ENCODE peak calls at places on chromosomes 13 and 19, in six cellular contexts. R is OCI-LY7; A is stimulated activated CD4-positive, alpha-beta T cell treated with anti-CD3 and anti-CD28 coated beads, TNF-alpha, amount 100 ng/mL, for 48 hours; B is NCI-H524; Q is Kasumi-1; T is posterior vena cava. H is an unnamed sample.

GRCh38 chr19:58555369-58555885 is 522 bp upstream of the CHMP2A start:
- DNase-seq in R (no peak), T (peak; percentile 76), B (no peak), A (no peak), Q (no peak), H (no peak)

GRCh38 chr13:94343243-94343585 is 136.3 kb downstream of the DCT start:
- DNase-seq in R (no peak), A (no peak), B (no peak), Q (no peak), T (no peak), H (peak; percentile 24)

GRCh38 chr19:18173054-18173571 is 500 bp upstream of the IFI30 start:
- DNase-seq in Q (no peak), A (no peak), T (peak; percentile 94), B (no peak), R (peak; percentile 44), H (no peak)

GRCh38 chr13:113129921-113130750 is 7.5 kb downstream of the F10 start:
- DNase-seq in A (no peak), B (no peak), R (no peak), T (peak; percentile 77), Q (no peak), H (no peak)

GRCh38 chr13:73677041-73677589 is 457.1 kb downstream of the KLF12 start:
- DNase-seq in Q (peak; percentile 20), T (no peak), R (no peak), A (no peak), B (no peak), H (peak; percentile 2)

GRCh38 chr19:11192957-11193939 is 4.1 kb downstream of the KANK2 start:
- DNase-seq in B (no peak), Q (no peak), T (no peak), A (no peak), R (no peak), H (no peak)

GRCh38 chr13:111368091-111368490 is 47.6 kb downstream of the TEX29 start:
- DNase-seq in T (no peak), Q (no peak), R (no peak), A (no peak), B (no peak), H (no peak)

GRCh38 chr19:18704054-18704453 is 20.6 kb downstream of the CRTC1 start:
- DNase-seq in A (no peak), R (no peak), B (no peak), T (no peak), Q (no peak), H (no peak)

GRCh38 chr19:50534478-50534877 is 20.8 kb upstream of the ASPDH start:
- DNase-seq in Q (no peak), R (no peak), B (no peak), A (no peak), T (no peak), H (no peak)

GRCh38 chr13:28131646-28132045 is 6.7 kb upstream of the PAN3 start:
- DNase-seq in B (no peak), A (no peak), Q (no peak), R (no peak), T (no peak), H (no peak)

GRCh38 chr13:64332048-64332447 is 2898.1 kb downstream of the PCDH9 start:
- DNase-seq in T (no peak), A (no peak), Q (no peak), B (no peak), R (no peak), H (peak; percentile 27)

GRCh38 chr19:55173717-55174409 is 6.2 kb downstream of the SYT5 start:
- DNase-seq in B (no peak), T (no peak), Q (no peak), R (peak; percentile 84), A (no peak), H (peak; percentile 63)

GRCh38 chr13:22076658-22077057 is 405.8 kb downstream of the FGF9 start:
- DNase-seq in Q (no peak), R (no peak), B (no peak), T (no peak), A (no peak), H (no peak)

GRCh38 chr13:104365430-104365829 is 1299.2 kb upstream of the SLC10A2 start:
- DNase-seq in B (no peak), A (no peak), Q (no peak), R (no peak), T (no peak), H (no peak)

GRCh38 chr19:29054886-29055675 is 157.9 kb downstream of the UQCRFS1 start:
- DNase-seq in T (no peak), Q (no peak), A (no peak), R (no peak), B (no peak), H (peak; percentile 1)

GRCh38 chr19:50795665-50796073 is 5.5 kb downstream of the ACP4 start:
- DNase-seq in A (no peak), B (no peak), R (peak; percentile 27), T (no peak), Q (no peak), H (no peak)

GRCh38 chr19:55355213-55355821 is 798 bp upstream of the COX6B2 start:
- DNase-seq in R (no peak), T (no peak), A (no peak), Q (no peak), B (no peak), H (peak; percentile 38)

GRCh38 chr19:35751839-35752745 is 3.7 kb downstream of the LIN37 start:
- DNase-seq in Q (no peak), A (no peak), B (no peak), T (no peak), R (no peak), H (no peak)

GRCh38 chr19:12636631-12637030 is 25.9 kb downstream of the ZNF791 start:
- DNase-seq in B (no peak), A (no peak), T (no peak), R (no peak), Q (no peak), H (no peak)

GRCh38 chr19:19145281-19145999 is 7.2 kb upstream of the TMEM161A start:
- DNase-seq in Q (no peak), T (no peak), R (no peak), A (no peak), B (no peak), H (no peak)

GRCh38 chr13:99894105-99894504 is 77.5 kb downstream of the ZIC5 start:
- DNase-seq in T (no peak), R (no peak), B (no peak), Q (no peak), A (no peak), H (no peak)

GRCh38 chr19:4099054-4099764 is 24.7 kb downstream of the MAP2K2 start:
- DNase-seq in Q (no peak), T (no peak), B (no peak), R (no peak), A (no peak), H (no peak)

GRCh38 chr13:43815204-43815603 is 28.4 kb upstream of the ENOX1 start:
- DNase-seq in T (no peak), Q (no peak), R (no peak), B (no peak), A (no peak), H (peak; percentile 78)

GRCh38 chr13:20702945-20703784 is at the start of gene IL17D:
- DNase-seq in T (no peak), R (peak; percentile 57), A (no peak), B (peak; percentile 29), Q (no peak), H (peak; percentile 16)

GRCh38 chr19:19900124-19900523 is 622 bp upstream of the ZNF93 start:
- DNase-seq in A (no peak), T (no peak), R (no peak), Q (peak; percentile 57), B (peak; percentile 10), H (peak; percentile 69)

H was measured in M059J.